ENCODE peak calls at places on chromosomes 5 and 9, in four cellular contexts. B is choroid plexus epithelial cell, W is astrocyte of the spinal cord, Y is right cardiac atrium. S is an unnamed sample.

GRCh38 chr9:72465602-72466001 is 55.8 kb upstream of the TMC1 start:
- DNase-seq in W (no peak), Y (no peak), B (peak), S (no peak)

GRCh38 chr9:95307538-95307937 is 10.0 kb downstream of the FANCC start:
- DNase-seq in B (no peak), Y (no peak), W (no peak), S (no peak)

GRCh38 chr5:143870871-143871632 is 59.1 kb downstream of the HMHB1 start:
- DNase-seq in W (no peak), Y (no peak), B (no peak), S (no peak)

GRCh38 chr5:96569332-96569731 is 92.8 kb upstream of the CAST start:
- DNase-seq in Y (no peak), W (no peak), B (no peak), S (no peak)

GRCh38 chr9:136203406-136204085 is 1.4 kb downstream of the LHX3 start:
- DNase-seq in Y (no peak), W (no peak), B (no peak), S (no peak)

GRCh38 chr9:125492719-125493118 is 214.3 kb downstream of the MAPKAP1 start:
- DNase-seq in Y (no peak), W (no peak), B (no peak), S (no peak)

GRCh38 chr5:76617675-76618074 is 5.5 kb downstream of the F2RL2 start:
- DNase-seq in Y (no peak), W (peak), B (peak), S (no peak)

GRCh38 chr9:130144703-130145102 is 27.5 kb upstream of the NCS1 start:
- DNase-seq in Y (no peak), W (no peak), B (no peak), S (no peak)

GRCh38 chr5:78601622-78602314 is 46.8 kb downstream of the LHFPL2 start:
- DNase-seq in B (peak), Y (no peak), W (peak), S (no peak)

GRCh38 chr9:87640385-87640795 is 85.5 kb upstream of the CTSL start:
- DNase-seq in W (peak), Y (peak), B (peak), S (peak)

GRCh38 chr5:88883566-88884434 is 816 bp upstream of the MEF2C start:
- DNase-seq in B (peak), Y (peak), W (peak), S (no peak)

GRCh38 chr9:108831496-108832178 is 24.1 kb downstream of the ACTL7B start:
- DNase-seq in W (no peak), B (no peak), Y (no peak), S (no peak)

GRCh38 chr9:15642369-15642962 is 89.6 kb downstream of the CCDC171 start:
- DNase-seq in B (peak), Y (no peak), W (peak), S (no peak)

GRCh38 chr5:112733586-112733985 is 4.1 kb upstream of the APC start:
- DNase-seq in Y (no peak), B (no peak), W (no peak), S (no peak)

GRCh38 chr9:97923529-97924108 is 1.3 kb upstream of the TRMO start:
- DNase-seq in W (peak), Y (peak), B (peak), S (peak)

GRCh38 chr9:29176786-29177185 is 1603.5 kb upstream of the C9orf72 start:
- DNase-seq in W (peak), Y (no peak), B (no peak), S (no peak)

GRCh38 chr9:69190086-69190865 is 16.2 kb downstream of the TJP2 start:
- DNase-seq in W (no peak), B (no peak), Y (no peak), S (no peak)

GRCh38 chr9:130235558-130236435 is 29.8 kb upstream of the HMCN2 start:
- DNase-seq in Y (peak), W (peak), B (peak), S (no peak)

GRCh38 chr5:68406767-68407232 is 191.2 kb downstream of the PIK3R1 start:
- DNase-seq in Y (no peak), W (no peak), B (no peak), S (peak)

GRCh38 chr9:78070530-78070929 is 38.9 kb upstream of the GNAQ start:
- DNase-seq in W (no peak), Y (no peak), B (no peak), S (no peak)

GRCh38 chr5:178288373-178289368 is 56.1 kb upstream of the PHYKPL start:
- DNase-seq in W (no peak), Y (no peak), B (peak), S (peak)

DNA sequence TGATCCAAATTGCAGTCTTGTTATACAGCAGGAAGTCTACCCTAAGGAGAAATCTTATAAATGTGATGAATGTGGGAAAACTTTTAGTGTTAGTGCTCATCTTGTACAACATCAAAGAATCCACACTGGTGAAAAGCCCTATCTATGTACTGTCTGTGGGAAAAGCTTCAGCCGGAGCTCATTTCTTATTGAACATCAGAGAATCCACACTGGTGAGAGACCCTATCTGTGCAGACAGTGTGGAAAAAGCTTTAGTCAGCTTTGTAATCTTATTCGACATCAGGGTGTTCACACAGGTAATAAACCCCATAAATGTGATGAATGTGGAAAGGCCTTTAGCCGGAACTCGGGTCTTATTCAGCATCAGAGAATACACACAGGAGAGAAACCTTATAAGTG is 10.4 kb downstream of the ZNF189 start:
- DNase-seq in Y (no peak), W (no peak), B (no peak), S (no peak)
- H3K4me3 ChIP-seq in Y (no peak), W (no peak), B (no peak), S (no peak)

GRCh38 chr5:169583101-169583423 is 511 bp upstream of the SPDL1 start:
- DNase-seq in B (no peak), Y (no peak), W (no peak), S (no peak)
- H3K4me3 ChIP-seq in B (peak), Y (peak), W (peak), S (peak)

GRCh38 chr5:141512390-141513020 is 23.6 kb downstream of the PCDHGC5 start:
- DNase-seq in B (peak), W (peak), Y (peak), S (peak)

GRCh38 chr5:141513021-141513626 is 24.2 kb downstream of the PCDHGC5 start:
- DNase-seq in W (peak), B (peak), Y (no peak), S (no peak)

GRCh38 chr5:141510850-141511718 is 22.2 kb downstream of the PCDHGC5 start:
- DNase-seq in B (no peak), Y (no peak), W (no peak), S (no peak)

GRCh38 chr5:141510160-141510559 is 21.3 kb downstream of the PCDHGC5 start:
- DNase-seq in B (no peak), W (no peak), Y (no peak), S (no peak)

GRCh38 chr5:141511771-141512325 is 23.0 kb downstream of the PCDHGC5 start:
- DNase-seq in B (no peak), Y (no peak), W (no peak), S (no peak)
- H3K4me3 ChIP-seq in B (no peak), Y (no peak), W (no peak), S (no peak)

GRCh38 chr5:139787568-139788293 is 7.9 kb upstream of the PSD2 start:
- DNase-seq in W (peak), B (peak), Y (peak), S (no peak)

GRCh38 chr5:139789116-139789844 is 6.3 kb upstream of the PSD2 start:
- DNase-seq in Y (no peak), B (no peak), W (no peak), S (no peak)

GRCh38 chr5:139787257-139787567 is 8.4 kb upstream of the PSD2 start:
- DNase-seq in Y (no peak), W (no peak), B (no peak), S (no peak)

GRCh38 chr5:139789845-139790189 is 5.8 kb upstream of the PSD2 start:
- DNase-seq in B (no peak), Y (no peak), W (no peak), S (no peak)

DNA sequence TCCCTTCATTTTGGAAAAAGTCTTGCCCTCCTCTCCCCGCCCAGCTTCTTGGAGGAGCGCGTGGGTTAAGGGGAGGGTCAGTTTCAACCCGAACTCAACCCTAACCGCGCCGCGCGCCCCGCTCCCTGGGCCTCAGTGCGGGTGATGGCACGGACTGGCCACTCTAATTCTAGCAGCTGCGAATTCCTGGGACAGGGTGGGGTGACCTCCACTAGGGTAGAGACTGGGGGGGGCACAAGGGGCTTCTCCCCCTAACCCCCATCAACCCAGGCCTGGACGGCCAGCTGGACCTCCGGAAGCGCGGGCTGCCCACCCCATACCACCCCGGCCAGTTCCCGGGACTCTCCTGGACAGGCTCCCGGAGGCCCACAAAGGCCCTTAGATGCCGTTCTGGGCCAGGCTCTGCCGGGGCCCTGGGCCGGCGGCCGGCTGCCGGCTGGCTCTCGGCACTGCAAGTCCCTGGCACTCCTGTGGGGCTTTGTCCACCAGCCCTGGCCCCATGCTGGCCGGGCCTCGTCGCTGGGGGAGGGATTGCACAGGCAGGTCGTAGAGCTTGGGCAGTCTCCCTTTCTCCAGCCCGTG is 7.2 kb upstream of the PSD2 start:
- DNase-seq in Y (peak), B (no peak), W (no peak), S (no peak)
- H3K4me3 ChIP-seq in Y (peak), B (peak), W (peak), S (no peak)

GRCh38 chr9:91474656-91475055 is 51.0 kb upstream of the NFIL3 start:
- DNase-seq in B (peak), W (no peak), Y (no peak), S (no peak)
- H3K4me3 ChIP-seq in B (no peak), W (no peak), Y (no peak), S (no peak)

GRCh38 chr9:111178361-111179043 is 140.2 kb upstream of the LPAR1 start:
- DNase-seq in Y (no peak), W (peak), B (peak), S (no peak)
- H3K4me3 ChIP-seq in Y (no peak), W (no peak), B (no peak), S (no peak)

GRCh38 chr5:173298213-173298933 is 29.8 kb downstream of the STC2 start:
- DNase-seq in W (no peak), Y (no peak), B (no peak), S (no peak)
- H3K4me3 ChIP-seq in W (no peak), Y (no peak), B (no peak), S (no peak)

GRCh38 chr5:63686938-63687337 is 275.3 kb downstream of the HTR1A start:
- DNase-seq in W (no peak), Y (no peak), B (no peak), S (peak)
- H3K4me3 ChIP-seq in W (no peak), Y (no peak), B (no peak), S (no peak)

GRCh38 chr5:149998281-149998680 is 2.2 kb downstream of the TIGD6 start:
- DNase-seq in B (no peak), W (no peak), Y (no peak), S (no peak)

GRCh38 chr5:150000261-150000989 is at the start of the genes HMGXB3 and TIGD6:
- DNase-seq in B (peak), Y (peak), W (peak), S (peak)

GRCh38 chr5:150000990-150001659 is 586 bp downstream of the HMGXB3 start:
- DNase-seq in Y (peak), W (peak), B (peak), S (no peak)

GRCh38 chr5:149999866-150000260 is 591 bp downstream of the TIGD6 start:
- DNase-seq in B (no peak), W (no peak), Y (no peak), S (no peak)

DNA sequence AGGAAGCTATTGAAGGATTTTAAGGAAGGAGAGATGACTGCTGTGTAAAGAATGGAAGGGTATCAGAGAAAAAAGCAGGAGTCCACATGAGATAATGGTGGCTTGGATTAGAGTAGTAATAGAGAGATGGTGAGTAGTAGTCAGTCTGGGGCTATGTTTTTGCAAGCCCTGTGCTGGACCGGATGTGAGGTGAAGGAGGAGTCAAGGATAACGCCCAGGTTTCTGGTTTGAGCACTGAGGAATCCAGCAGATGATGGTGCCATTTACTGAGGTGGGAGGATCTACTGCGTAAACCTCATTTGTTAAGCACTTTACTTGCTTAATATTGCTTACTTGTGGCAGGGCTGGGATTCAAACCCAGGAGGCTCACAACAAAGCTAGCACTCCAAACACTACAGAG is 1.1 kb downstream of the TIGD6 start:
- DNase-seq in Y (no peak), B (no peak), W (no peak), S (no peak)
- H3K4me3 ChIP-seq in Y (peak), B (peak), W (peak), S (peak)